ENCODE peak calls at places on chromosome 19, in nine cellular contexts. Q is A549, V is SK-N-SH, G is HepG2, U is HCT116, J is K562, P is HL-60, O is Panc1, K is GM12878. S is an unnamed sample.

GRCh38 chr19:28242317-28242927 is 970.5 kb downstream of the UQCRFS1 start:
- DNase-seq in Q (peak; percentile 23), V (peak; percentile 44), G (no peak), U (no peak), J (peak; percentile 61), P (peak; percentile 10), O (no peak), K (no peak), S (peak; percentile 83)

GRCh38 chr19:28706693-28707092 is 506.3 kb downstream of the UQCRFS1 start:
- DNase-seq in Q (no peak), V (no peak), G (no peak), U (no peak), J (no peak), P (no peak), O (no peak), K (no peak), S (no peak)

GRCh38 chr19:53639471-53639870 is 7.7 kb downstream of the DPRX start:
- DNase-seq in Q (no peak), V (no peak), G (no peak), U (no peak), J (no peak), P (no peak), O (no peak), K (no peak), S (no peak)

GRCh38 chr19:10467104-10467706 is 36.0 kb downstream of the KEAP1 start:
- DNase-seq in Q (no peak), V (peak; percentile 8), G (no peak), U (no peak), J (no peak), P (no peak), O (no peak), K (no peak), S (no peak)

GRCh38 chr19:33684550-33685303 is 63.0 kb downstream of the CHST8 start:
- DNase-seq in Q (no peak), V (peak; percentile 76), G (no peak), U (no peak), J (no peak), P (no peak), O (no peak), K (no peak), S (no peak)

GRCh38 chr19:14530005-14530348 is 583 bp downstream of the TECR start:
- DNase-seq in Q (no peak), V (no peak), G (no peak), U (no peak), J (no peak), P (no peak), O (no peak), K (no peak), S (peak; percentile 51)

GRCh38 chr19:1266818-1267440 is 2.2 kb upstream of the CIRBP start:
- DNase-seq in Q (peak; percentile 36), V (peak; percentile 85), G (no peak), U (no peak), J (peak; percentile 82), P (peak; percentile 35), O (no peak), K (no peak), S (peak; percentile 73)

GRCh38 chr19:28934626-28935025 is 278.3 kb downstream of the UQCRFS1 start:
- DNase-seq in Q (no peak), V (no peak), G (no peak), U (no peak), J (no peak), P (no peak), O (no peak), K (no peak), S (no peak)

GRCh38 chr19:46728693-46729339 is 11.9 kb upstream of the PRKD2 start:
- DNase-seq in Q (peak; percentile 92), V (peak; percentile 95), G (peak; percentile 27), U (no peak), J (peak; percentile 86), P (no peak), O (no peak), K (no peak), S (peak; percentile 85)

GRCh38 chr19:5958851-5959122 is 19.2 kb downstream of the RANBP3 start:
- DNase-seq in Q (no peak), V (no peak), G (no peak), U (no peak), J (no peak), P (no peak), O (no peak), K (no peak), S (no peak)

GRCh38 chr19:5958074-5958850 is 19.7 kb downstream of the RANBP3 start:
- DNase-seq in Q (no peak), V (peak; percentile 19), G (no peak), U (no peak), J (no peak), P (no peak), O (no peak), K (no peak), S (no peak)

GRCh38 chr19:5959260-5960004 is 18.5 kb downstream of the RANBP3 start:
- DNase-seq in Q (no peak), V (no peak), G (no peak), U (no peak), J (no peak), P (no peak), O (no peak), K (no peak), S (no peak)

GRCh38 chr19:5961969-5962945 is 15.7 kb downstream of the RANBP3 start:
- DNase-seq in Q (no peak), V (no peak), G (peak; percentile 98), U (no peak), J (no peak), P (peak; percentile 47), O (no peak), K (no peak), S (no peak)

DNA sequence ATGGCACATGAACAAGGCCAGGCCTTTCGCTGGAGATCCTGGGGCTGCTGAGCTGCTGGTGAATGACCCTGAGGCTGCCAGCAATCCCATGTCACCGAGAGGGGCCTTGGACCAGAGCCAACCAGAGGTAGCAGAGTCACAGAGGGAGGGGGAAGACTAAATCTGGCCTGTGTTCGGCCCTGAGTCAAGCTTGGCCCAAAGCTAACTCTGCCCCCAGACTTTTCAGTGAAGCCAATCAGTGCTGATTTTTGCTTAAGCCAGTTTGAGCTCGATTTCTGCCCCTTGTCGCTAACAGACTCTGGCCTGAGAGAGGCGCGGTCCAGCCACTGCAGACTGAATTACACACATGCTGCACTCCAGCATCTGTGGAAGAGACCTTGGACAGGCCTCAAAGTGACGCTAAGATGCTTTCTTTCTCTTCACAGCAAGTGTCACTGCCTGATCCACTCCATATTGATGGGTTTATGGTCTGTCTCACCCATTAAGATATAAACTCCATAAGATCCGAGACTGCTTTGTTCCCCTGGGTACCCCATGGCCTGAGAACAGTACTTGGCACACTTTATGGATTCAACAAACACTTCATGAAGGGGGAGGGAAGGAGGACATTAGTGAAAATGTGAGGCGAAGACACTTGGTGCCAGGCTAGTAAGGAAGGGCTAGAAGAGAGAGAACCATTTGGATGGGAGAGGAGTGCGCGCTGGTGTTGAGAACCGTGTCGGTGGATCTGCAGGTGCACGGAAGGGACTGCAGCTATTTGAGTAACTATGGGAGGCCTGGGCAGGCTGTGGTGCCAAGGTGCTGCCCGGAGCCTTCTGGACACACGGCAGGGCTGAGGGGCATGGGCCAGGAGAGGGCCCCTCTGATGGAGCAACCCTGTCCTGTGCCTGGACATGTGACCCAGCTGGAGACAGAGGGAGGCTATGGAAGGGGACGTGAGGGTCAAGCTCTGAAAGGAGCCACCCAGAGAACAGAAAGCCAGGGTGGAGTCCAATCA is 17.6 kb downstream of the RANBP3 start:
- DNase-seq in Q (no peak), V (peak; percentile 90), G (peak; percentile 61), U (no peak), J (no peak), P (no peak), O (no peak), K (no peak), S (no peak)
- TF ChIP-seq REST in Q (no peak), V (no peak), G (no peak), U (no peak), J (no peak), P (no peak), O (no peak), K (no peak), S (no peak)

DNA sequence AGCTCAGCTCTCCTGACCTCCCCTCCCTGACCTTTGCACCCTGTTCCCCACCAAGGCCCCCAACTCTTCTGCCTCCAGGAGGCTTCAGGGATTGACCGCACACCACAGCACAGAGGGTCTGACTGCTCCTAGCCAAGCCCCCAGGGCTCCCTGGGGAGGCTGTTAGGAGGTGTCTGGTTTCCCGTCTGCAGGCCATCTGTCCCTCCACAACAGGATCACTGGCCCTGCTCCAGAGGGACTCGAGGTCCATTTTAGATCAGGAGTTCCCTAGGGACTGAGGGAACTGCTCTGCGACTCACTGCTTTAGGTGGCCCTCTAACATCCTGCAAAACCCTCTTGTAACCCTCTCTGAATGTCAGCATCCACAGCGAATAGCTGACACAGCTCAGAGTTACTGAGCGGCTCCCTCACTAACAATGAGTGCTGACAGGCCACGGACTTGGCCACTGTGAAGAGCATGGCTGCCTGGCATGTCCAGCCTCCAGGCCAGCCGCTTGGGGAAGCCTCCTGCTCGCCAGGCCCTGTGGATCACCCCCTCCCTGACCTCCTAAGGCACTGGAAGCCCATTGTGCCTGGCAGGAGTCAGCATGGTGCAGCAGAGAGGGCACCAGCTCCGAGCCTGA is 17.7 kb downstream of the GRIK5 start:
- DNase-seq in Q (no peak), V (peak; percentile 50), G (no peak), U (no peak), J (no peak), P (no peak), O (no peak), K (no peak), S (no peak)
- H3K27ac ChIP-seq in Q (no peak overlapping the region), V (no peak overlapping the region), G (no peak overlapping the region), U (no peak overlapping the region), J (no peak overlapping the region), P (no peak overlapping the region), O (no peak overlapping the region), K (no peak overlapping the region), S (no peak overlapping the region)

GRCh38 chr19:50332014-50332263 is 2.8 kb upstream of the KCNC3 start:
- DNase-seq in Q (no peak), V (no peak), G (no peak), U (no peak), J (no peak), P (no peak), O (no peak), K (no peak), S (no peak)
- TF ChIP-seq REST in Q (no peak), V (no peak), G (no peak), U (no peak), J (no peak), P (no peak), O (no peak), K (no peak), S (no peak)

GRCh38 chr19:48287748-48288147 is 17.9 kb downstream of the ZNF114 start:
- DNase-seq in Q (no peak), V (no peak), G (no peak), U (no peak), J (no peak), P (no peak), O (no peak), K (no peak), S (no peak)

GRCh38 chr19:48290923-48291700 is 21.2 kb downstream of the ZNF114 start:
- DNase-seq in Q (peak; percentile 91), V (peak; percentile 86), G (no peak), U (no peak), J (peak; percentile 80), P (peak; percentile 40), O (peak; percentile 36), K (no peak), S (peak; percentile 91)

GRCh38 chr19:48292798-48293197 is 22.9 kb downstream of the ZNF114 start:
- DNase-seq in Q (no peak), V (no peak), G (no peak), U (no peak), J (no peak), P (no peak), O (no peak), K (no peak), S (no peak)

GRCh38 chr19:48295458-48295857 is 25.6 kb downstream of the ZNF114 start:
- DNase-seq in Q (no peak), V (no peak), G (peak; percentile 74), U (no peak), J (no peak), P (no peak), O (no peak), K (no peak), S (no peak)

GRCh38 chr19:48290341-48290922 is 20.6 kb downstream of the ZNF114 start:
- DNase-seq in Q (peak; percentile 70), V (peak; percentile 58), G (no peak), U (no peak), J (no peak), P (no peak), O (no peak), K (no peak), S (peak; percentile 90)
- H3K27ac ChIP-seq in Q (peak overlapping the region; percentile 81), V (no peak overlapping the region), G (no peak overlapping the region), U (peak overlapping the region; percentile 50), J (no peak overlapping the region), P (no peak overlapping the region), O (no peak overlapping the region), K (no peak overlapping the region), S (peak overlapping the region; percentile 88)